ENCODE peak calls at places on chromosomes 5 and 9, in four cellular contexts. Q is globus pallidus, O is HT-29, Y is cardiac septum. F is an unnamed sample.
A peak's percentile ranks its signal among the peaks of the same experiment; 100 is the strongest.

GRCh38 chr9:133873006-133873780 is 118.9 kb downstream of the VAV2 start:
- DNase-seq in Y (no peak), Q (no peak), O (no peak), F (no peak)

GRCh38 chr9:106657951-106658350 is 205.0 kb upstream of the ZNF462 start:
- DNase-seq in Y (no peak), Q (no peak), O (no peak), F (no peak)

GRCh38 chr5:135107101-135107500 is 73.1 kb upstream of the PITX1 start:
- DNase-seq in Y (peak; percentile 71), O (no peak), Q (no peak), F (no peak)

GRCh38 chr9:38183994-38184568 is 115.1 kb upstream of the SHB start:
- DNase-seq in Y (no peak), Q (no peak), O (no peak), F (no peak)

GRCh38 chr5:126461838-126462237 is 38.6 kb downstream of the GRAMD2B start:
- DNase-seq in Y (no peak), Q (no peak), O (no peak), F (no peak)

GRCh38 chr9:28136113-28136512 is 562.8 kb upstream of the C9orf72 start:
- DNase-seq in O (no peak), Q (no peak), Y (no peak), F (no peak)

GRCh38 chr5:139764250-139764791 is 31.3 kb upstream of the PSD2 start:
- DNase-seq in Y (no peak), O (no peak), Q (peak; percentile 86), F (no peak)

GRCh38 chr9:134488251-134488900 is 153.2 kb upstream of the COL5A1 start:
- DNase-seq in Q (no peak), O (no peak), Y (peak; percentile 76), F (no peak)

GRCh38 chr9:20662156-20662555 is 21.9 kb upstream of the FOCAD start:
- DNase-seq in Q (no peak), O (no peak), Y (no peak), F (no peak)

GRCh38 chr5:95712347-95712958 is 18.7 kb upstream of the RHOBTB3 start:
- DNase-seq in Y (no peak), O (peak; percentile 73), Q (no peak), F (peak; percentile 94)